ENCODE peak calls at places on chromosomes 3 and 15, in seven cellular contexts. One of them, this sample, is unnamed.

GRCh38 chr3:153958635-153959320 is 162.4 kb upstream of the ARHGEF26 start:
- DNase-seq in stomach: no peak
- DNase-seq in HepG2: no peak
- DNase-seq in GM23338: no peak
- DNase-seq in endothelial cell of umbilical vein: no peak
- DNase-seq in suprapubic skin: no peak
- DNase-seq in SK-N-SH: peak; percentile 3
- DNase-seq in this sample: no peak

GRCh38 chr3:57864853-57865252 is 108.7 kb downstream of the SLMAP start:
- DNase-seq in SK-N-SH: no peak
- DNase-seq in suprapubic skin: no peak
- DNase-seq in HepG2: no peak
- DNase-seq in GM23338: peak; percentile 36
- DNase-seq in stomach: no peak
- DNase-seq in endothelial cell of umbilical vein: peak; percentile 47
- DNase-seq in this sample: no peak

GRCh38 chr3:37934631-37935289 is 55.8 kb upstream of the VILL start:
- DNase-seq in HepG2: no peak
- DNase-seq in suprapubic skin: no peak
- DNase-seq in endothelial cell of umbilical vein: no peak
- DNase-seq in SK-N-SH: no peak
- DNase-seq in GM23338: no peak
- DNase-seq in stomach: no peak
- DNase-seq in this sample: no peak

GRCh38 chr3:51379746-51380330 is 5.3 kb upstream of the MANF start:
- DNase-seq in suprapubic skin: peak; percentile 70
- DNase-seq in GM23338: no peak
- DNase-seq in stomach: no peak
- DNase-seq in SK-N-SH: no peak
- DNase-seq in HepG2: no peak
- DNase-seq in endothelial cell of umbilical vein: no peak
- DNase-seq in this sample: no peak

GRCh38 chr3:12679468-12679867 is 15.6 kb upstream of the RAF1 start:
- DNase-seq in endothelial cell of umbilical vein: no peak
- DNase-seq in SK-N-SH: peak; percentile 70
- DNase-seq in stomach: no peak
- DNase-seq in suprapubic skin: no peak
- DNase-seq in HepG2: peak; percentile 38
- DNase-seq in GM23338: no peak
- DNase-seq in this sample: no peak

GRCh38 chr15:63483521-63484371 is 20.6 kb upstream of the USP3 start:
- DNase-seq in suprapubic skin: no peak
- DNase-seq in GM23338: no peak
- DNase-seq in HepG2: no peak
- DNase-seq in SK-N-SH: no peak
- DNase-seq in stomach: no peak
- DNase-seq in endothelial cell of umbilical vein: peak; percentile 51
- DNase-seq in this sample: no peak

GRCh38 chr3:127039719-127040118 is 56.8 kb downstream of the PLXNA1 start:
- DNase-seq in SK-N-SH: no peak
- DNase-seq in suprapubic skin: no peak
- DNase-seq in stomach: no peak
- DNase-seq in GM23338: no peak
- DNase-seq in endothelial cell of umbilical vein: no peak
- DNase-seq in HepG2: no peak
- DNase-seq in this sample: no peak

GRCh38 chr3:126963261-126964190 is 19.4 kb upstream of the PLXNA1 start:
- DNase-seq in stomach: no peak
- DNase-seq in suprapubic skin: no peak
- DNase-seq in HepG2: no peak
- DNase-seq in GM23338: no peak
- DNase-seq in SK-N-SH: no peak
- DNase-seq in endothelial cell of umbilical vein: no peak
- DNase-seq in this sample: no peak

GRCh38 chr3:69441028-69441427 is 55.1 kb upstream of the FRMD4B start:
- DNase-seq in GM23338: no peak
- DNase-seq in suprapubic skin: no peak
- DNase-seq in endothelial cell of umbilical vein: no peak
- DNase-seq in SK-N-SH: no peak
- DNase-seq in stomach: no peak
- DNase-seq in HepG2: no peak
- DNase-seq in this sample: no peak

GRCh38 chr3:52183786-52184445 is 14.0 kb upstream of the ALAS1 start:
- DNase-seq in stomach: no peak
- DNase-seq in suprapubic skin: no peak
- DNase-seq in HepG2: no peak
- DNase-seq in SK-N-SH: no peak
- DNase-seq in endothelial cell of umbilical vein: no peak
- DNase-seq in GM23338: no peak
- DNase-seq in this sample: no peak

GRCh38 chr15:75732206-75732808 is 19.7 kb upstream of the CSPG4 start:
- DNase-seq in endothelial cell of umbilical vein: no peak
- DNase-seq in GM23338: no peak
- DNase-seq in HepG2: no peak
- DNase-seq in suprapubic skin: no peak
- DNase-seq in SK-N-SH: no peak
- DNase-seq in stomach: no peak
- DNase-seq in this sample: no peak

GRCh38 chr15:51884517-51885236 is 55.2 kb downstream of the TMOD3 start:
- DNase-seq in suprapubic skin: no peak
- DNase-seq in GM23338: no peak
- DNase-seq in stomach: no peak
- DNase-seq in endothelial cell of umbilical vein: peak; percentile 88
- DNase-seq in SK-N-SH: no peak
- DNase-seq in HepG2: no peak
- DNase-seq in this sample: no peak

GRCh38 chr3:120393252-120393651 is 44.1 kb upstream of the LRRC58 start:
- DNase-seq in suprapubic skin: no peak
- DNase-seq in GM23338: no peak
- DNase-seq in HepG2: no peak
- DNase-seq in endothelial cell of umbilical vein: peak; percentile 15
- DNase-seq in stomach: no peak
- DNase-seq in SK-N-SH: no peak
- DNase-seq in this sample: no peak

DNA sequence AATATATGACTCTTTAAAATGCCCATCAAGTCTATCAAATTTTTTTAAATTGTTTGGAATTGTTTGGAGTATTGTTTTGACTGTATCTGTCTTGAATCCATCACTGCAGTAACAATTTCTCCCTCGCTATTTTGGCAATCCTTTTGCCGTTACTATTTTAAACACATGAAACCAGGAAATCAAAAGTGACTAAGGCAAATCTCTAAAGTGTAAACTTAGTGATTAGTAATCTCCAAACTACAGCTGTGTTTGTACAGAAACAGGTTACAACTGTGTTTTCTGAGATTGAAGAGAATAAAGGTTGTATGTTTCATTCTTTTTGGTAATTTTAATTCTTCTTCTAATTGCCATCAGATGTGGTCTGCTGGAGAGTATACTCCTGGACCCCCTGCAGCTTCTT is 465.3 kb downstream of the RBMS3 start:
- DNase-seq in stomach: no peak
- DNase-seq in endothelial cell of umbilical vein: peak; percentile 84
- DNase-seq in SK-N-SH: no peak
- DNase-seq in suprapubic skin: no peak
- DNase-seq in HepG2: no peak
- DNase-seq in GM23338: no peak
- DNase-seq in this sample: no peak
- TF ChIP-seq POLR2AphosphoS5 in stomach: no peak
- TF ChIP-seq POLR2AphosphoS5 in endothelial cell of umbilical vein: no peak
- TF ChIP-seq POLR2AphosphoS5 in SK-N-SH: no peak
- TF ChIP-seq POLR2AphosphoS5 in suprapubic skin: no peak
- TF ChIP-seq POLR2AphosphoS5 in HepG2: no peak
- TF ChIP-seq POLR2AphosphoS5 in GM23338: no peak
- TF ChIP-seq POLR2AphosphoS5 in this sample: no peak

DNA sequence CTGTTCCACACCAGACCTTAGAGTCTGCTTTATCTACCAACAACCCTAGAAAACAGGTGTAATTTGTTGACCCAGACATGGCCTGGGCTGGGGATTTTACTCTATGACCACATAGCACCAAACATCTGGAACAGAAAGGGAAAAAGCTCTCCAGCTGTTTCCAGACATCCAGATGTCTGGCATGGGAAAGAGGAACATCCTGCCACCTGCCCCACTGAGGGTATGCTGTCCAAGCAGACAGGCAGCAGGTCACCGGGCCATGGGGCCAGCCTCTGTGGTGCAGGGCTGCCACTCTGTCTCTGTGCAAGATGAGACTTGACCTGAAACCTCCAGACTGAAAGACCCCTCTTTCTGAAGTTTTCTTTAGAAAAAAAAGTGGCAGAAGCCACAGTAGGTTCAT is 359.3 kb upstream of the ICE2 start:
- DNase-seq in GM23338: no peak
- DNase-seq in stomach: no peak
- DNase-seq in endothelial cell of umbilical vein: no peak
- DNase-seq in suprapubic skin: no peak
- DNase-seq in HepG2: no peak
- DNase-seq in SK-N-SH: no peak
- DNase-seq in this sample: no peak
- H3K27ac ChIP-seq in GM23338: no peak overlapping the region
- H3K27ac ChIP-seq in stomach: no peak overlapping the region
- H3K27ac ChIP-seq in endothelial cell of umbilical vein: no peak overlapping the region
- H3K27ac ChIP-seq in suprapubic skin: no peak overlapping the region
- H3K27ac ChIP-seq in HepG2: no peak overlapping the region
- H3K27ac ChIP-seq in SK-N-SH: no peak overlapping the region
- H3K27ac ChIP-seq in this sample: no peak overlapping the region

GRCh38 chr3:63950698-63951097 is 38.5 kb upstream of the SCAANT1 start:
- DNase-seq in SK-N-SH: no peak
- DNase-seq in stomach: no peak
- DNase-seq in endothelial cell of umbilical vein: no peak
- DNase-seq in GM23338: no peak
- DNase-seq in HepG2: no peak
- DNase-seq in suprapubic skin: no peak
- DNase-seq in this sample: no peak

GRCh38 chr3:63954182-63954581 is 42.0 kb upstream of the SCAANT1 start:
- DNase-seq in SK-N-SH: no peak
- DNase-seq in suprapubic skin: no peak
- DNase-seq in HepG2: no peak
- DNase-seq in GM23338: no peak
- DNase-seq in endothelial cell of umbilical vein: no peak
- DNase-seq in stomach: no peak
- DNase-seq in this sample: no peak

GRCh38 chr3:63951492-63951891 is 39.3 kb upstream of the SCAANT1 start:
- DNase-seq in SK-N-SH: no peak
- DNase-seq in stomach: no peak
- DNase-seq in GM23338: no peak
- DNase-seq in HepG2: no peak
- DNase-seq in endothelial cell of umbilical vein: no peak
- DNase-seq in suprapubic skin: no peak
- DNase-seq in this sample: no peak

GRCh38 chr3:63948995-63949394 is 36.8 kb upstream of the SCAANT1 start:
- DNase-seq in suprapubic skin: no peak
- DNase-seq in endothelial cell of umbilical vein: no peak
- DNase-seq in HepG2: no peak
- DNase-seq in GM23338: peak; percentile 36
- DNase-seq in SK-N-SH: no peak
- DNase-seq in stomach: no peak
- DNase-seq in this sample: no peak

DNA sequence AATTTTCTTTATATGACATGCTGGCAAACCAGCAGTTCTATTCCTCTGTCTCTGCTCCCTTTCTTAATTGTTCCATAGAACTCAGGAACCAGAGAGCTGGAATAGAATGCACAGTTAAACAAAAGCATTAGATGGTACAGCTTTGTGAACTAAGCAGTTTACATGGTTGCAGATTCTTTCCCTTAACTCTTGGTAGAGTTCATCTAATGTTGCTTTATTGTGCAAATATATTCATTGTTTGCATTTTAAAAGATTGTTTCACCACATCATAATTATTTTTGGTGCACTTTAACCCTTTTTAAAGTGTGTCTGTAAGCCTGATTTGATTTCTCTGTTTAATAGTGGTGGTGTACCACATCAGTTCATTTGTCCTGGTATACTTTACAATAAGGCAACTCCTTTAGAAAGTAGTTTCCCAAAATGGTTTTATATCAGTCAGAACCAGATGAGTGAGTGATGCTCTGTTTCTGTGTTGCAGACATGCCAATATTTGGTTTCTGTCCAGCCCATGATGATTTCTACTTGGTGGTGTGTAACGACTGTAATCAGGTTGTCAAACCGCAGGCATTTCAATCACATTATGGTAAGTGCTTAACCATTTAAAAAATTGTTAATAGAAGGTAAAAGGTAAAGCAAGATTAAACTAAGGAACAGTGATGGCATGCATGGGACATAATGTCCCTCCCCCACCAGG is 39.9 kb upstream of the SCAANT1 start:
- DNase-seq in GM23338: no peak
- DNase-seq in suprapubic skin: no peak
- DNase-seq in SK-N-SH: no peak
- DNase-seq in stomach: no peak
- DNase-seq in HepG2: no peak
- DNase-seq in endothelial cell of umbilical vein: no peak
- DNase-seq in this sample: no peak
- H3K36me3 ChIP-seq in GM23338: no peaks in the 10 kb centered on the region
- H3K36me3 ChIP-seq in suprapubic skin: peaks cover 4% of the 10 kb centered on the region
- H3K36me3 ChIP-seq in SK-N-SH: no peaks in the 10 kb centered on the region
- H3K36me3 ChIP-seq in stomach: peaks cover 15% of the 10 kb centered on the region
- H3K36me3 ChIP-seq in HepG2: peaks cover 5% of the 10 kb centered on the region
- H3K36me3 ChIP-seq in endothelial cell of umbilical vein: no peaks in the 10 kb centered on the region
- H3K36me3 ChIP-seq in this sample: no peaks in the 10 kb centered on the region

GRCh38 chr3:53184701-53185100 is 23.7 kb downstream of the PRKCD start:
- DNase-seq in suprapubic skin: peak; percentile 59
- DNase-seq in HepG2: no peak
- DNase-seq in SK-N-SH: no peak
- DNase-seq in stomach: no peak
- DNase-seq in GM23338: no peak
- DNase-seq in endothelial cell of umbilical vein: no peak
- DNase-seq in this sample: no peak
- TF ChIP-seq POLR2AphosphoS5 in suprapubic skin: no peak
- TF ChIP-seq POLR2AphosphoS5 in HepG2: no peak
- TF ChIP-seq POLR2AphosphoS5 in SK-N-SH: no peak
- TF ChIP-seq POLR2AphosphoS5 in stomach: no peak
- TF ChIP-seq POLR2AphosphoS5 in GM23338: no peak
- TF ChIP-seq POLR2AphosphoS5 in endothelial cell of umbilical vein: no peak
- TF ChIP-seq POLR2AphosphoS5 in this sample: no peak

GRCh38 chr15:100043069-100043641 is 298.6 kb downstream of the ADAMTS17 start:
- DNase-seq in suprapubic skin: peak; percentile 20
- DNase-seq in GM23338: no peak
- DNase-seq in stomach: no peak
- DNase-seq in SK-N-SH: no peak
- DNase-seq in HepG2: no peak
- DNase-seq in endothelial cell of umbilical vein: peak; percentile 71
- DNase-seq in this sample: no peak
- H3K27ac ChIP-seq in suprapubic skin: no peak overlapping the region
- H3K27ac ChIP-seq in GM23338: no peak overlapping the region
- H3K27ac ChIP-seq in stomach: no peak overlapping the region
- H3K27ac ChIP-seq in SK-N-SH: no peak overlapping the region
- H3K27ac ChIP-seq in HepG2: no peak overlapping the region
- H3K27ac ChIP-seq in endothelial cell of umbilical vein: peak overlapping the region; percentile 72
- H3K27ac ChIP-seq in this sample: no peak overlapping the region

DNA sequence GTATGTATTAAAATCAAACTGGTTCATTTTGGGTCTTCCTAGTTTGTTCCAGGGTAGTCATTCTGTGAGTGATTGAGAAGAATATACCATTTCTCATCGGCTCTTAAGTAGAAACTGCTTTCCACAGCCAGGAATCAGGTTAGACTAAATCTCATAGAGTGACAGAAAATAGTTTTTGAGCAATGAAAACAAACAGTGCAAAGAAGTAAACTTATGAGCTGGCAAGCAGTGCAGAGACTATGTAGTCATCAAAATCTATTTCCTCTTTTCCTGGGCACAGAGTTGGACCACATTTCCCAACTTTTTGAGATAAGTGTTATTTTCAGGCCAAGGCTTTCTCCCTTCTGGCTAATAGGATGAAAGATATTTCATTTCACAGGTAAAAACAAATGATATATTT is 66.5 kb downstream of the UBE3A start:
- DNase-seq in stomach: no peak
- DNase-seq in GM23338: no peak
- DNase-seq in HepG2: no peak
- DNase-seq in suprapubic skin: no peak
- DNase-seq in endothelial cell of umbilical vein: peak; percentile 55
- DNase-seq in SK-N-SH: no peak
- DNase-seq in this sample: no peak
- H3K36me3 ChIP-seq in stomach: peaks cover 66% of the 10 kb centered on the region
- H3K36me3 ChIP-seq in GM23338: peaks cover 8% of the 10 kb centered on the region
- H3K36me3 ChIP-seq in HepG2: peaks cover 10% of the 10 kb centered on the region
- H3K36me3 ChIP-seq in suprapubic skin: peaks cover 55% of the 10 kb centered on the region
- H3K36me3 ChIP-seq in endothelial cell of umbilical vein: peaks cover 8% of the 10 kb centered on the region
- H3K36me3 ChIP-seq in SK-N-SH: peaks cover 51% of the 10 kb centered on the region
- H3K36me3 ChIP-seq in this sample: peaks cover 97% of the 10 kb centered on the region